ENCODE peak calls at places on chromosome 5, in five cellular contexts. One of them, this sample, is unnamed. For H3K4me1, the result is how much of the 10 kb centered on the place peaks cover.

GRCh38 chr5:147963948-147964693 is 57.8 kb upstream of the C5orf46 start:
- DNase-seq in HepG2: no peak
- DNase-seq in A549: no peak
- DNase-seq in H1: no peak
- DNase-seq in K562: no peak
- DNase-seq in this sample: no peak

GRCh38 chr5:39656600-39656999 is 231.8 kb upstream of the DAB2 start:
- DNase-seq in HepG2: no peak
- DNase-seq in A549: no peak
- DNase-seq in H1: no peak
- DNase-seq in K562: no peak
- DNase-seq in this sample: no peak

GRCh38 chr5:151023651-151024050 is 3.3 kb downstream of the GPX3 start:
- DNase-seq in HepG2: no peak
- DNase-seq in A549: no peak
- DNase-seq in H1: no peak
- DNase-seq in K562: peak
- DNase-seq in this sample: no peak

GRCh38 chr5:132822650-132823480 is 7.6 kb downstream of the SHROOM1 start:
- DNase-seq in HepG2: no peak
- DNase-seq in A549: no peak
- DNase-seq in H1: peak
- DNase-seq in K562: no peak
- DNase-seq in this sample: no peak

GRCh38 chr5:32030686-32031478 is 143.2 kb downstream of the GOLPH3 start:
- DNase-seq in HepG2: no peak
- DNase-seq in A549: no peak
- DNase-seq in H1: no peak
- DNase-seq in K562: no peak
- DNase-seq in this sample: peak

GRCh38 chr5:107085572-107085971 is 585.2 kb downstream of the EFNA5 start:
- DNase-seq in HepG2: no peak
- DNase-seq in A549: no peak
- DNase-seq in H1: no peak
- DNase-seq in K562: no peak
- DNase-seq in this sample: no peak

GRCh38 chr5:77366717-77367500 is 125.2 kb downstream of the WDR41 start:
- DNase-seq in HepG2: peak
- DNase-seq in A549: no peak
- DNase-seq in H1: no peak
- DNase-seq in K562: no peak
- DNase-seq in this sample: no peak

GRCh38 chr5:143435207-143435657 is 31.7 kb upstream of the NR3C1 start:
- DNase-seq in HepG2: no peak
- DNase-seq in A549: no peak
- DNase-seq in H1: no peak
- DNase-seq in K562: no peak
- DNase-seq in this sample: peak

GRCh38 chr5:50300878-50301277 is 140.2 kb downstream of the EMB start:
- DNase-seq in HepG2: no peak
- DNase-seq in A549: no peak
- DNase-seq in H1: no peak
- DNase-seq in K562: no peak
- DNase-seq in this sample: no peak

GRCh38 chr5:178788381-178789085 is 58.1 kb upstream of the ZNF354A start:
- DNase-seq in HepG2: no peak
- DNase-seq in A549: no peak
- DNase-seq in H1: no peak
- DNase-seq in K562: no peak
- DNase-seq in this sample: no peak
- TF ChIP-seq MAFK in HepG2: no peak
- TF ChIP-seq MAFK in A549: no peak
- TF ChIP-seq MAFK in H1: no peak
- TF ChIP-seq MAFK in K562: no peak
- TF ChIP-seq MAFK in this sample: no peak

DNA sequence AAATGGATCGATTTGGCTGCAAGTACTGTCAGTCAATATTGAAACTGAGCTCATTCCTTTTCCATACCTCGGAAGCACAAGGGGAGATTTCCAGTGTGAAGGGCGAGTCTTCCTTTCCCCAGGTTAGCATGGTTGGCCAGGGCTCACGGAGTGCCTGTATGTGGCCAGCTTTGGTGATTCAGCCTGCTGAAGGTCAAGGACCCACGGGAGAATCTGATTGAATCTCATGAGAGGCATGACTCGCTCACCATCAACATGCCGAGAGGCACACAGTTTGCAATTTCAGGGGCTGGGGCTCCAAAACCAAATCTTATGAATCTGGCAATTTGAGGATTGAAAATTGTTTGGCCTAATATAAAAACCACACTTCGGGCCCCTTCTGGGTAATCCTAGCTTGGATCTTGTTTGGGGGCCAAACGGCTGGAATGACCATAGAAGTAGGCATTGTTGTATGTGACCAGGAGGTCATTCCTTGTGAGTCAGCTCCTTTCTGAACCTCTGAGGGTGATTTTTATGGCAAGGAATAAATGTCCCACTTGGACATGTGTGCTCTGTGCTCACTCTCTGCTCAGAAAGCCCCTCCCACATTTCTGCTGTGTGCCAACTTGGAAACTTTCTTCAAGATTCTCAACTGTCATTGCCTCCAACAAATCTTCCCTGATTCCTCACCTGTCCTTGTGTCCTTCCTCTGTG is 69.8 kb downstream of the DOCK2 start:
- DNase-seq in HepG2: no peak
- DNase-seq in A549: peak
- DNase-seq in H1: no peak
- DNase-seq in K562: no peak
- DNase-seq in this sample: peak
- H3K4me1 ChIP-seq in HepG2: under half
- H3K4me1 ChIP-seq in A549: under half
- H3K4me1 ChIP-seq in H1: under half
- H3K4me1 ChIP-seq in K562: under half
- H3K4me1 ChIP-seq in this sample: under half

DNA sequence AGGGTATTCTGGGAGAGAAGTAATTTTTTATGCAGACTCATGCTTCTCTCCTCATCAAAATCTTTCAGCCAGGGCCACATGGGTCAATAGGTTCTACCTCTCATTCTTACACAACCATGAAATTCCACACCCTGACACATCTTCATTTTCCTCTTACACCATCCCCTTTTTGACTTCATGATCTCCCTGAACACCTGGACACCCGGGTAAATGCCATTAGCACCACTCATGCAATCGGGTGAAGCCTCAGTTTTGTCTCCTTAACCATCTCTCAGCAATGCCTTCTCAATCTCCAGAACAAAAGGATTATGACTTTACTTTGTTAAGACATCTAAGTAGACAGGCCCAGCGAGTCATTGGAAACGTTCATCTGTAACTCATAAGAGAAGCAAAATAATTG is 50.0 kb downstream of the ADAMTS12 start:
- DNase-seq in HepG2: no peak
- DNase-seq in A549: no peak
- DNase-seq in H1: no peak
- DNase-seq in K562: no peak
- DNase-seq in this sample: peak
- TF ChIP-seq MAFK in HepG2: no peak
- TF ChIP-seq MAFK in A549: no peak
- TF ChIP-seq MAFK in H1: no peak
- TF ChIP-seq MAFK in K562: no peak
- TF ChIP-seq MAFK in this sample: no peak

GRCh38 chr5:135032613-135033025 is 1.4 kb downstream of the PITX1 start:
- DNase-seq in HepG2: no peak
- DNase-seq in A549: no peak
- DNase-seq in H1: no peak
- DNase-seq in K562: no peak
- DNase-seq in this sample: no peak
- H3K4me1 ChIP-seq in HepG2: under half
- H3K4me1 ChIP-seq in A549: under half
- H3K4me1 ChIP-seq in H1: under half
- H3K4me1 ChIP-seq in K562: half or more
- H3K4me1 ChIP-seq in this sample: under half

GRCh38 chr5:81021486-81021885 is 61.3 kb downstream of the RASGRF2 start:
- DNase-seq in HepG2: no peak
- DNase-seq in A549: no peak
- DNase-seq in H1: no peak
- DNase-seq in K562: no peak
- DNase-seq in this sample: no peak
- TF ChIP-seq MAFK in HepG2: no peak
- TF ChIP-seq MAFK in A549: no peak
- TF ChIP-seq MAFK in H1: no peak
- TF ChIP-seq MAFK in K562: no peak
- TF ChIP-seq MAFK in this sample: no peak

GRCh38 chr5:180335614-180336233 is 17.4 kb downstream of the GFPT2 start:
- DNase-seq in HepG2: no peak
- DNase-seq in A549: no peak
- DNase-seq in H1: no peak
- DNase-seq in K562: no peak
- DNase-seq in this sample: no peak

GRCh38 chr5:180340856-180341255 is 12.3 kb downstream of the GFPT2 start:
- DNase-seq in HepG2: no peak
- DNase-seq in A549: no peak
- DNase-seq in H1: no peak
- DNase-seq in K562: no peak
- DNase-seq in this sample: peak

GRCh38 chr5:180339583-180340183 is 13.5 kb downstream of the GFPT2 start:
- DNase-seq in HepG2: no peak
- DNase-seq in A549: no peak
- DNase-seq in H1: no peak
- DNase-seq in K562: no peak
- DNase-seq in this sample: no peak

GRCh38 chr5:180336234-180337020 is 16.7 kb downstream of the GFPT2 start:
- DNase-seq in HepG2: no peak
- DNase-seq in A549: no peak
- DNase-seq in H1: no peak
- DNase-seq in K562: no peak
- DNase-seq in this sample: no peak

DNA sequence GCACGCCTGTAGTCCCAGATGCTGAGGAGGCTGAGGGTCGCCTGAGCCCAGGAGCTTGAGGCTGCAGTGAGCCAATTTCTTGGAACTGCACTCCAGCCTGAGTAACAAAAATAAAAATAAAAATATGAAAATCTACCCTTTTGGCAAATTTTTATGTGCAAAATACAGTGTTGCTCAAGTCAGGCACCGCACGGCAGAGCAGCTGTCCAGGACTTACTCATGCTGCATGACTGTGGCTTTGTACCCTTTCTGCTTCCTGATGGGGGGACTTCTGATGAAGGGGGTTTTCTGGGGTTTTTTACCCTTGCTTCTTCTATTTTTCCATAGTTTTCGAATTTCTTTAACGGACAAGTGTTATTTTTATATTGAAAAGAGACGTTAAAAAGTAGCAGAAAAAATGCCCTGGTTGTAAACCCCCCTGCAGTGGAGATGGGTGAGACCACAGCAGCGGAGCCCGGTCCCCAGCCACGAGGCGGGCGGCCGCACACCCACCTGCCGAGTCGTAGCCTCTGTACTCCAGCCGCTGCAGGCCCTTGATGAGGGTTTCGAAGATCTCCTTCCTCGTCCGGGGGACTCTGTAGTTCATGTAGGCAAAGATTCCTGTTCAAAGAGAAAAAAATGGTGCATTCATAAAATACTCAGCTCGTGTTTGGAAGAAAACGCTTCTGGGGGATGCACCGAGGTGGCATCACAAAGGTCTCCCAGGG is 15.0 kb downstream of the GFPT2 start:
- DNase-seq in HepG2: no peak
- DNase-seq in A549: no peak
- DNase-seq in H1: no peak
- DNase-seq in K562: no peak
- DNase-seq in this sample: no peak
- H3K4me1 ChIP-seq in HepG2: under half
- H3K4me1 ChIP-seq in A549: under half
- H3K4me1 ChIP-seq in H1: under half
- H3K4me1 ChIP-seq in K562: under half
- H3K4me1 ChIP-seq in this sample: under half